ENCODE peak calls at places on chromosomes 1 and 21, in nine cellular contexts. W is HL-60; G is esophagus muscularis mucosa; B is pancreas; M is GOT3; Q is GM10248; Z is stimulated activated CD8-positive, alpha-beta memory T cell treated with anti-CD3 and anti-CD28 coated beads, Interleukin-4, amount 100 ng/mL, for 24 hours; F is activated CD8-positive, alpha-beta memory T cell treated with anti-CD3 and anti-CD28 coated beads for 1 hour; L is breast epithelium. K is an unnamed sample.

GRCh38 chr1:231929311-231929710 is 302.7 kb downstream of the DISC1 start:
- DNase-seq in M (no peak), F (no peak), Q (no peak), G (no peak), L (no peak), Z (no peak), W (no peak), B (no peak), K (peak)

GRCh38 chr1:234780112-234780511 is 170.1 kb upstream of the IRF2BP2 start:
- DNase-seq in B (no peak), F (no peak), Q (no peak), G (no peak), Z (no peak), M (no peak), W (no peak), L (no peak), K (no peak)

GRCh38 chr1:24793762-24794161 is 48.5 kb downstream of the CLIC4 start:
- DNase-seq in L (no peak), B (no peak), G (no peak), W (no peak), M (no peak), Z (no peak), F (no peak), Q (no peak), K (no peak)

GRCh38 chr1:77222496-77222895 is 3.3 kb upstream of the PIGK start:
- DNase-seq in M (no peak), L (no peak), Z (no peak), Q (no peak), F (no peak), W (no peak), B (no peak), G (no peak), K (no peak)

GRCh38 chr21:31184462-31184861 is 146.2 kb upstream of the KRTAP19-8 start:
- DNase-seq in M (no peak), W (no peak), L (no peak), G (no peak), Q (no peak), Z (peak), F (peak), B (no peak), K (no peak)

GRCh38 chr1:206895320-206895719 is 1.9 kb upstream of the IL24 start:
- DNase-seq in W (no peak), F (no peak), L (no peak), M (no peak), Z (no peak), B (no peak), Q (no peak), G (no peak), K (peak)

GRCh38 chr1:226660410-226661182 is 78.5 kb downstream of the ITPKB start:
- DNase-seq in M (no peak), F (no peak), B (no peak), Z (no peak), W (peak), Q (no peak), G (no peak), L (no peak), K (no peak)

GRCh38 chr1:207313131-207313530 is 8.3 kb upstream of the CD55 start:
- DNase-seq in M (no peak), Z (no peak), B (no peak), Q (no peak), F (no peak), G (no peak), L (no peak), W (no peak), K (peak)

GRCh38 chr1:178037510-178038253 is 56.2 kb upstream of the RASAL2 start:
- DNase-seq in Q (peak), Z (no peak), G (no peak), M (peak), B (peak), W (peak), L (peak), F (no peak), K (peak)

GRCh38 chr1:184890539-184890973 is 83.8 kb downstream of the NIBAN1 start:
- DNase-seq in W (no peak), Q (no peak), Z (no peak), G (no peak), F (no peak), L (no peak), B (peak), M (no peak), K (no peak)

GRCh38 chr1:96416111-96416595 is 305.4 kb upstream of the PTBP2 start:
- DNase-seq in F (no peak), B (no peak), G (no peak), L (no peak), Q (no peak), Z (no peak), W (no peak), M (no peak), K (peak)

GRCh38 chr1:119582801-119583200 is 65.3 kb downstream of the ZNF697 start:
- DNase-seq in G (no peak), Z (no peak), B (peak), W (peak), F (no peak), L (no peak), Q (peak), M (no peak), K (peak)

GRCh38 chr1:201921952-201922558 is 24.3 kb downstream of the LMOD1 start:
- DNase-seq in Z (no peak), Q (no peak), B (no peak), F (no peak), M (no peak), L (no peak), G (no peak), W (no peak), K (no peak)

GRCh38 chr1:153799566-153800465 is 24.6 kb downstream of the SLC27A3 start:
- DNase-seq in Q (no peak), G (no peak), L (no peak), M (no peak), W (no peak), B (no peak), F (no peak), Z (no peak), K (no peak)

K was measured in bronchial epithelial cell.